ENCODE peak calls at places on chromosomes 6 and 20, in four cellular contexts. H is GM12864; G is lower lobe of right lung; A is stimulated activated CD4-positive, alpha-beta T cell treated with anti-CD3 and anti-CD28 coated beads, Interleukin-1b, Interleukin-23, amount 100 ng/mL, for 4 hours. B is an unnamed sample.

GRCh38 chr20:24646331-24646730 is 176.9 kb downstream of the SYNDIG1 start:
- DNase-seq in A (no peak), G (no peak), H (no peak), B (no peak)

GRCh38 chr6:47044418-47044817 is 2.3 kb upstream of the ADGRF1 start:
- DNase-seq in H (no peak), A (no peak), G (no peak), B (no peak)

GRCh38 chr6:18262812-18263560 is 1.3 kb downstream of the DEK start:
- DNase-seq in H (peak; percentile 89), A (no peak), G (no peak), B (peak; percentile 78)

GRCh38 chr6:111976169-111976568 is 77.7 kb upstream of the CCN6 start:
- DNase-seq in G (no peak), A (no peak), H (no peak), B (no peak)

GRCh38 chr20:34037121-34037520 is 43.4 kb downstream of the RALY start:
- DNase-seq in G (no peak), H (no peak), A (peak; percentile 43), B (no peak)

GRCh38 chr20:38143646-38144554 is 21.2 kb downstream of the TGM2 start:
- DNase-seq in A (no peak), G (no peak), H (no peak), B (no peak)

GRCh38 chr6:27672113-27672799 is 199.4 kb upstream of the ZNF184 start:
- DNase-seq in H (peak; percentile 75), A (no peak), G (no peak), B (no peak)

GRCh38 chr6:2441881-2442475 is 196.6 kb upstream of the GMDS start:
- DNase-seq in G (no peak), H (no peak), A (no peak), B (no peak)

GRCh38 chr20:41230136-41230535 is 87.4 kb downstream of the ZHX3 start:
- DNase-seq in G (no peak), A (no peak), H (no peak), B (no peak)

GRCh38 chr6:73309784-73310502 is 44.1 kb downstream of the DPPA5 start:
- DNase-seq in G (peak; percentile 72), A (peak; percentile 30), H (no peak), B (no peak)

GRCh38 chr6:27168586-27169443 is 78.7 kb upstream of the PRSS16 start:
- DNase-seq in G (no peak), A (no peak), H (no peak), B (no peak)

GRCh38 chr6:166554316-166554715 is 32.2 kb downstream of the RAMACL start:
- DNase-seq in A (no peak), G (no peak), H (no peak), B (no peak)

GRCh38 chr20:25499855-25500434 is 85.4 kb downstream of the NINL start:
- DNase-seq in A (no peak), G (no peak), H (no peak), B (no peak)

GRCh38 chr6:118896339-118897136 is 2.6 kb downstream of the ASF1A start:
- DNase-seq in H (no peak), A (no peak), G (no peak), B (no peak)

GRCh38 chr6:170459451-170459850 is 93.7 kb downstream of the PSMB1 start:
- DNase-seq in H (peak; percentile 12), A (peak; percentile 10), G (peak; percentile 68), B (peak; percentile 23)

GRCh38 chr6:134436281-134436815 is 118.4 kb upstream of the SGK1 start:
- DNase-seq in G (peak; percentile 58), A (peak; percentile 60), H (peak; percentile 52), B (peak; percentile 57)

GRCh38 chr20:37275125-37275524 is 13.5 kb upstream of the GHRH start:
- DNase-seq in H (no peak), A (no peak), G (no peak), B (no peak)

GRCh38 chr6:49497308-49497707 is 2.4 kb upstream of the GLYATL3 start:
- DNase-seq in A (no peak), H (no peak), G (no peak), B (no peak)